ENCODE peak calls at places on chromosomes 1 and 21, in six cellular contexts. T is head of caudate nucleus, Z is left cardiac atrium, X is NCI-H748 treated with DMSO at 0.1 percent for 48 hours, V is uterus, W is MV-4-11. K is an unnamed sample.

GRCh38 chr1:16430598-16430997 is 6.6 kb downstream of the SPATA21 start:
- DNase-seq in T (no peak), Z (no peak), X (no peak), V (no peak), W (peak), K (no peak)

GRCh38 chr1:33049381-33049780 is 12.7 kb upstream of the AK2 start:
- DNase-seq in T (no peak), Z (no peak), X (no peak), V (no peak), W (peak), K (no peak)

GRCh38 chr21:43611598-43612369 is 47.5 kb downstream of the HSF2BP start:
- DNase-seq in T (peak), Z (peak), X (peak), V (peak), W (peak), K (no peak)

GRCh38 chr21:45830720-45831366 is 150.7 kb upstream of the COL6A1 start:
- DNase-seq in T (no peak), Z (no peak), X (no peak), V (peak), W (no peak), K (no peak)

GRCh38 chr1:95982706-95983105 is 738.9 kb upstream of the PTBP2 start:
- DNase-seq in T (no peak), Z (no peak), X (no peak), V (no peak), W (no peak), K (no peak)

GRCh38 chr1:244088161-244088560 is 37.1 kb downstream of the ZBTB18 start:
- DNase-seq in T (no peak), Z (no peak), X (no peak), V (no peak), W (no peak), K (no peak)

GRCh38 chr1:243396876-243397275 is 141.0 kb downstream of the SDCCAG8 start:
- DNase-seq in T (no peak), Z (no peak), X (no peak), V (no peak), W (no peak), K (no peak)

GRCh38 chr1:209103135-209103534 is 480.4 kb upstream of the CAMK1G start:
- DNase-seq in T (no peak), Z (no peak), X (no peak), V (no peak), W (no peak), K (no peak)

GRCh38 chr1:39082811-39083576 is 56.8 kb downstream of the NDUFS5 start:
- DNase-seq in T (no peak), Z (no peak), X (no peak), V (no peak), W (no peak), K (no peak)

GRCh38 chr1:159786465-159786864 is 5.7 kb downstream of the DUSP23 start:
- DNase-seq in T (no peak), Z (no peak), X (no peak), V (no peak), W (no peak), K (no peak)

GRCh38 chr1:219413523-219413922 is 199.4 kb downstream of the ZC3H11B start:
- DNase-seq in T (no peak), Z (no peak), X (no peak), V (no peak), W (no peak), K (peak)

GRCh38 chr1:64699327-64699726 is 45.5 kb upstream of the RAVER2 start:
- DNase-seq in T (no peak), Z (no peak), X (no peak), V (no peak), W (no peak), K (no peak)

GRCh38 chr1:55822896-55823295 is 607.7 kb upstream of the USP24 start:
- DNase-seq in T (no peak), Z (no peak), X (no peak), V (no peak), W (no peak), K (no peak)

GRCh38 chr1:4213599-4213998 is 313.5 kb upstream of the C1orf174 start:
- DNase-seq in T (no peak), Z (no peak), X (no peak), V (no peak), W (no peak), K (no peak)

GRCh38 chr1:56550132-56550531 is 29.2 kb downstream of the PLPP3 start:
- DNase-seq in T (no peak), Z (no peak), X (no peak), V (no peak), W (no peak), K (no peak)

GRCh38 chr1:245298781-245299180 is 144.0 kb downstream of the KIF26B start:
- DNase-seq in T (no peak), Z (no peak), X (no peak), V (no peak), W (no peak), K (no peak)

GRCh38 chr1:119549719-119550141 is 42.7 kb downstream of the HSD3B1 start:
- DNase-seq in T (peak), Z (peak), X (peak), V (no peak), W (peak), K (peak)

GRCh38 chr1:243434594-243434993 is 178.8 kb downstream of the SDCCAG8 start:
- DNase-seq in T (no peak), Z (no peak), X (no peak), V (no peak), W (no peak), K (no peak)

GRCh38 chr1:23224721-23225648 is 7.7 kb upstream of the HTR1D start:
- DNase-seq in T (no peak), Z (peak), X (no peak), V (no peak), W (no peak), K (no peak)

GRCh38 chr1:150516050-150516591 is 569 bp downstream of the FALEC start:
- DNase-seq in T (peak), Z (no peak), X (peak), V (peak), W (no peak), K (peak)

GRCh38 chr1:239816090-239816812 is 275.4 kb upstream of the FMN2 start:
- DNase-seq in T (no peak), Z (no peak), X (no peak), V (peak), W (peak), K (no peak)

GRCh38 chr1:80498673-80499072 is 1302.1 kb upstream of the ADGRL2 start:
- DNase-seq in T (no peak), Z (no peak), X (no peak), V (no peak), W (no peak), K (no peak)